ENCODE peak calls at places on chromosomes 4 and X, in ten cellular contexts. B is CD8-positive, alpha-beta T cell; Q is psoas muscle; L is astrocyte of the cerebellum; F is mammary epithelial cell; X is thoracic aorta; V is OCI-LY7; I is left lung; K is kidney; P is heart left ventricle. R is an unnamed sample.

GRCh38 chr4:110335399-110335798 is 137.0 kb upstream of the ELOVL6 start:
- DNase-seq in B (no peak), Q (no peak), L (no peak), F (no peak), X (no peak), V (no peak), I (no peak), K (no peak), P (no peak), R (no peak)

GRCh38 chr4:176359590-176359989 is 39.8 kb downstream of the SPCS3 start:
- DNase-seq in B (no peak), Q (no peak), L (no peak), F (no peak), X (no peak), V (no peak), I (no peak), K (no peak), P (no peak), R (no peak)

GRCh38 chr4:44447563-44448504 is 775 bp downstream of the KCTD8 start:
- DNase-seq in B (no peak), Q (peak), L (no peak), F (peak), X (no peak), V (no peak), I (peak), K (peak), P (peak), R (peak)

GRCh38 chrX:38107028-38107427 is 100.7 kb downstream of the SYTL5 start:
- DNase-seq in B (no peak), Q (no peak), L (no peak), F (no peak), X (no peak), V (no peak), I (no peak), K (no peak), P (no peak), R (no peak)

GRCh38 chr4:64539234-64539849 is 130.1 kb upstream of the TECRL start:
- DNase-seq in B (no peak), Q (no peak), L (peak), F (peak), X (no peak), V (peak), I (no peak), K (no peak), P (no peak), R (peak)

GRCh38 chrX:107684956-107685385 is 56.7 kb downstream of the PRPS1 start:
- DNase-seq in B (no peak), Q (peak), L (no peak), F (peak), X (no peak), V (no peak), I (peak), K (peak), P (peak), R (peak)

GRCh38 chrX:154730271-154730883 is 20.5 kb downstream of the GAB3 start:
- DNase-seq in B (no peak), Q (peak), L (peak), F (no peak), X (no peak), V (no peak), I (no peak), K (peak), P (peak), R (no peak)

GRCh38 chrX:84363674-84364073 is 138.6 kb downstream of the HDX start:
- DNase-seq in B (no peak), Q (no peak), L (no peak), F (no peak), X (no peak), V (no peak), I (no peak), K (no peak), P (no peak), R (no peak)

GRCh38 chrX:39755152-39756032 is 342.4 kb downstream of the BCOR start:
- DNase-seq in B (no peak), Q (peak), L (peak), F (peak), X (peak), V (peak), I (peak), K (peak), P (peak), R (peak)

GRCh38 chr4:88143504-88143903 is 14.9 kb downstream of the ABCG2 start:
- DNase-seq in B (no peak), Q (no peak), L (peak), F (peak), X (no peak), V (no peak), I (no peak), K (no peak), P (no peak), R (no peak)

GRCh38 chr4:17561195-17561909 is 15.6 kb upstream of the LAP3 start:
- DNase-seq in B (no peak), Q (no peak), L (no peak), F (peak), X (no peak), V (no peak), I (no peak), K (no peak), P (no peak), R (no peak)

GRCh38 chr4:78689224-78689623 is 86.9 kb upstream of the BMP2K start:
- DNase-seq in B (no peak), Q (no peak), L (no peak), F (peak), X (no peak), V (no peak), I (no peak), K (no peak), P (no peak), R (no peak)

GRCh38 chr4:14403132-14403531 is 599.1 kb upstream of the CPEB2 start:
- DNase-seq in B (no peak), Q (no peak), L (no peak), F (no peak), X (no peak), V (no peak), I (no peak), K (no peak), P (no peak), R (no peak)

GRCh38 chr4:139961344-139961948 is 192.5 kb downstream of the MAML3 start:
- DNase-seq in B (no peak), Q (no peak), L (no peak), F (no peak), X (no peak), V (no peak), I (no peak), K (no peak), P (no peak), R (no peak)

GRCh38 chr4:40264995-40265909 is 68.4 kb downstream of the RHOH start:
- DNase-seq in B (peak), Q (no peak), L (peak), F (no peak), X (no peak), V (peak), I (peak), K (no peak), P (no peak), R (no peak)

DNA sequence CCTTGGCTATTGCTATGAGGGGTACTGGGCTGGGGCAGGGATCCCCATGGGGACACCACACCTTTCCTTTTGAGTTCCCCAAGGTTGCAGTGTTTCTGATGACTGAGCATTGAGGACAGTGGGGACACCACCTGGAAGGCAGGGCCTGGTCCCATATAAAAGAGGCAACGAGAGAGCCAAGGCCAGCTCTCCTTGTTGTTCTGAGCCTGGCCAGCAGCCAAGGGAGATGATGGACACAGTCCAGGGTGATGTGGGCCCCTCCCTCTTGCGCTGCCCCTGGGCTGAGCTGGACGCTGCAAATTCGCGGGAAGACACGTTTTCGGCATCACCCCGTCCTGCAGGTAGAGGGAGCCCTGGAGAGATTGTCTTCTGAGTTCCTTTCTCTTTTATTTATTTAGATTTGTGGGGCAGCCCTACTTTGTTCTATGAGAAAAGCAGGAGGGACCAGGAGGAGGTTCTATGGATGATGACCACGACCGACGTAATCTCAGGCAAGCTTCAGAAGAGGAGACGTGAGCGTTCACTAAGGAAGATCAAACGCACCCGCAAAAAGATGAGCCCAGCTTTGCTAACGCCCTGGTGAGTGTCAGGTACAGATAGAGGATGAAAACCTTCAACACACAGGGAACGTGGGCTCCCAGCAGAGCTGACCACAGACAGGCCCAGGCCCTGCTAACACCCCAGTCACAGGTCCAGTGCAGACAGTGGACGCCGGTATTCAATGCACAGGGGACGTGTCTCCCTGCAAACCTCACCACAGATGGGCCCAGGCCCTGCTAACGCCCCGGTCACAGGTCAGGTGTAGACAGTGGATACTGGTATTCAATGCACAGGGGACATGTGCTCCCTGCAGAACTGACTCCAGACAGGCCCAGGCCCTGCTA is 97.4 kb downstream of the SHOX start:
- DNase-seq in B (no peak), Q (no peak), L (no peak), F (no peak), X (no peak), V (no peak), I (no peak), K (no peak), P (no peak), R (no peak)
- TF ChIP-seq CTCF in B (no peak), Q (no peak), L (no peak), F (no peak), X (no peak), V (peak), I (no peak), K (no peak), P (peak), R (no peak)

GRCh38 chrX:372856-373640 is 13.7 kb downstream of the PPP2R3B start:
- DNase-seq in B (no peak), Q (no peak), L (no peak), F (no peak), X (no peak), V (peak), I (no peak), K (peak), P (no peak), R (no peak)
- H3K4me3 ChIP-seq in B (no peak), Q (peak), L (peak), F (peak), X (peak), V (peak), I (peak), K (no peak), P (peak), R (peak)

DNA sequence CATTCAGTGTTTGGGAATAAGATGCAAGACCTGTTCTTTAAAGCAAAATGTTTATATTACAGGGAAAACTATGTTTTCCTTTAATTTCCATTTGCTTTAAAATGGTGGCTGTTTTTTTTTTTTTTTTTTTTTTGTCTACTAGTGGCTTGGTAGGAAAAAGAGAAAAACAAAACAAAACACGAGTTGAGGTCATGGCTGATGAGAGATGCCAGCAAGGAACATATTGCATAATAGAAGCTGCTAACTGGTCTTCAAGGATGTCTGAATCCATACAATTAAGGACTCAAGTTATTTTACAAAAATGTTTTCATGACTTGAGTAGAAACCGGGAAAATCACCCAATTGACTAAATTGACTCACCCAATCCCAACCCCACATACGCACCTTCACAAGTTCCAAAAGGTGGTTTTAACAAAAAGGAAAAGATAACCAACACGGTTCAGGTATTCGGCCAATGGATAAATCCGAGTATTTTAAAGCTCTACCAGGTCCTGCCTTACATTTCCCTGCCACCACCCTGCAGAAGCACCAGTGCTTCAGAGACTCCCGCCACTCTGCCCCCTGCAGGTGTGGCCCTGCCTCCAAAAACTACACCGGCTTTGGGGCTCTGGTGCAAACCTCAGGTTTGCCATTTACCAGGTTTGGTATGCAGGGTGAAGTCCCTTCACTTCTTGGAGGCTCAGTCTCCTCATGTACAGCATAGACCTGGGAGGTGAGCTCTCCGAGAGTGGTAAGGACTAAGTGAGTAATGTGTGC is 27.1 kb downstream of the PIR start:
- DNase-seq in B (no peak), Q (no peak), L (no peak), F (no peak), X (no peak), V (peak), I (no peak), K (no peak), P (no peak), R (no peak)
- TF ChIP-seq CTCF in B (no peak), Q (no peak), L (no peak), F (peak), X (no peak), V (peak), I (no peak), K (no peak), P (no peak), R (no peak)

DNA sequence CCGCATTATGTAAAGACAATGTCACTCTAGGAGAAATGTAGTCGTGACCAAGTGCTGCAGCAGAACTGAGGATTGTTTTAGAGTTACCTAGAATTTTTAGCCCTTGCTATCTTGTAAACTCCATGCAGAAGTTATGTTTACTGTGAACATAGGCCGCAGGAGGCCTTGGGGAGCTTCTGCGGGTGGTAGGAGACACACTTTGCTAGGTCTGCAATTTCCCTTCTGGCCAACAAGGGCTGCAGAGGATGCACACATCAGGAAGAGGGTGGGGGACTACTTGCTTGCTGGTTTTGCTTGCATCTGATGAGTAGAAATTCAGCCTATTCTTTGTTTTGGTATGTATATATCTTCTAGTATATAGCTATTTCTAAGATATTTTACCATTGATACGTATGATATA is 23.1 kb downstream of the BANK1 start:
- DNase-seq in B (no peak), Q (no peak), L (no peak), F (no peak), X (no peak), V (peak), I (no peak), K (no peak), P (no peak), R (no peak)
- H3K4me3 ChIP-seq in B (no peak), Q (no peak), L (no peak), F (no peak), X (no peak), V (no peak), I (no peak), K (no peak), P (no peak), R (no peak)

DNA sequence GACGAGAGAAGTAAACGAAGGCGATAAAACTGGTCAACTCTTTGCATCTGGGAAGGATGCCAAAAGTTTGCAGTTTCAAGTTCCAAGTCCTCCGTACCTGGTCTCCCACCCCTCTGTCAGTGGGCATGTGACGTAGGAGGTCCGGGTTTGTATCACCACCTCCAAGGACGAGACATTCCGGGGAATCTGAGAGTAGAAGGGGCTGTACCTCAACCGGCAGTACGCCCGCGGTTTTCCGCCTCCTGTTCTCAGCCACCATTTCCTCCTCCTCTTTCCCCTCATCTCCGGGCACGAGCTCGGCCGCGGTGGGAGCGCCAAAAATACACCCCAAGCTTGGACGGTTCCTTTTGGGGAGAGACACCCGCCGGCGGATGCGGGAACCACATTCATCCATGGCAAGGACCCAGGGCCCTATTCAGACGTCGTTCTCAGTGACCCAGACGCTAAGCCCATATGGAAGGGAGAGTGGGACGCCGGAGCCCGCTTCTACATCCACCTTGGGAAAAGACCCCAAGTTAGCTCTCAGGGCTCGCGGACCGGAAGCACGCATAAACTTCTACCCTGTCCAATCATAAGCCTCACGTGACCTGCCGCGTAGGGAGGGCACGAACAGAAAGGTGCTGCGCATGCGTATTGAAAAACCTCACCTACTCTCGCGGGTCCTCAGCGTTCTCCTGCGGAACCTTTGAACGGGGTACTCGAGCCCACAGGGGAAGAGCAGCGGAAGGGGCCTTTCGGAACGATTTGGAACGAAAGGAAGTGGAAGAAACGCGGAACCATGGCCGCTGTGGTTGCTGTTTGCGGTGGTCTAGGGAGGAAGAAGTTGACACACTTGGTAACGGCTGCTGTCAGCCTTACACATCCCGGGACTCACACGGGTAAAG is at the start of the genes HELQ and MRPS18C:
- DNase-seq in B (peak), Q (peak), L (peak), F (peak), X (peak), V (peak), I (peak), K (peak), P (peak), R (peak)
- TF ChIP-seq CTCF in B (no peak), Q (peak), L (peak), F (peak), X (peak), V (peak), I (peak), K (no peak), P (no peak), R (peak)

GRCh38 chrX:139224953-139225665 is 305.4 kb upstream of the F9 start:
- DNase-seq in B (no peak), Q (no peak), L (peak), F (no peak), X (no peak), V (no peak), I (no peak), K (no peak), P (no peak), R (no peak)

DNA sequence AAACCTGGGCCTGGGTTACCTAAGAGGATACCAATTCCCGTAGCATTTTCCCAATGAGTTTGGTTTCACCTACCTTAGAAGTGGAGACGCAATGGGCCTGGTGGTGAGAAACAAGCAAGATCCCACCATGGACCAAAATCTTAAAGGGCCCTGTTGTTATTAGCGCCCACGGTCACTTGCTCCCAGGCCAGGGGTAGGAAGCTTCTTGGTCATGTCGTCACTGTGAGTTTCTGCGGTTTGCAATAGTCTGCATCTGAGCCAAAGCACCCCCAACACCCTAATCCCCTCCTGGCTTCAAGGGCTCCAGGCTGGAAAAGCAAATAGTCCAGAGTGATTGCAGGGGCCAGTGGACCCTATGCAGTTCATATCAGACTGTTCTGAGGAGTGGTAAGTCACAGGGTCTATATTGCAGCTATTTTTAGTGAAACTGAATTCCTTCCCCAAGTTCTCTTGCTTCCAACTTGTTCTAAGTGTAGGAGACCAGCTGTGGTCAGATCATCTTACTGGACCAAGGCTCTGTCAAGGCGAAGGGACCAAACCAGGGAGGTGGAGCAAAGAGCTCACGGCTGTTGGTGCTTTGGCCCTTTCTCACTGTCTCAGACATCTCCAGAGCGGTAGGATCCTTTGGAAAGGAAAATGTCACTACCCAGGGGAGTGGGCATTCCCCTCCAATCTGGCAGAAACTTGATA is 307.9 kb upstream of the F9 start:
- DNase-seq in B (no peak), Q (no peak), L (no peak), F (no peak), X (no peak), V (no peak), I (no peak), K (no peak), P (no peak), R (peak)
- H3K4me3 ChIP-seq in B (no peak), Q (peak), L (no peak), F (no peak), X (no peak), V (no peak), I (no peak), K (no peak), P (no peak), R (peak)

GRCh38 chr4:75630174-75630931 is at the start of gene CDKL2:
- DNase-seq in B (peak), Q (peak), L (peak), F (peak), X (peak), V (peak), I (peak), K (peak), P (peak), R (peak)
- TF ChIP-seq CTCF in B (no peak), Q (no peak), L (no peak), F (no peak), X (no peak), V (no peak), I (no peak), K (no peak), P (no peak), R (no peak)